ENCODE peak calls at places on chromosomes 7 and 10, in eight cellular contexts. E is upper lobe of right lung, B is esophagus squamous epithelium, W is body of pancreas, K is colonic mucosa, P is right cardiac atrium, A is MM.1S, S is OCI-LY7. N is an unnamed sample.

GRCh38 chr10:130234171-130234965 is 98.2 kb downstream of the GLRX3 start:
- DNase-seq in P (no peak), S (no peak), K (no peak), A (no peak), W (no peak), B (no peak), E (peak), N (no peak)

GRCh38 chr7:107596881-107597581 is 17.0 kb downstream of the BCAP29 start:
- DNase-seq in B (no peak), P (no peak), K (no peak), A (no peak), E (no peak), S (no peak), W (no peak), N (no peak)

GRCh38 chr7:79988642-79989041 is 146.0 kb upstream of the GNAI1 start:
- DNase-seq in W (no peak), S (no peak), P (no peak), B (no peak), K (no peak), A (no peak), E (no peak), N (no peak)

GRCh38 chr10:15106352-15107013 is 9.3 kb downstream of the RPP38 start:
- DNase-seq in S (peak), P (no peak), A (peak), E (peak), W (peak), K (peak), B (peak), N (peak)

GRCh38 chr10:48299066-48299465 is 7.4 kb upstream of the MAPK8 start:
- DNase-seq in E (no peak), W (no peak), K (no peak), B (no peak), P (no peak), S (no peak), A (no peak), N (no peak)

GRCh38 chr7:148708026-148708685 is 9.5 kb downstream of the CUL1 start:
- DNase-seq in S (no peak), P (no peak), A (peak), E (no peak), K (no peak), B (no peak), W (no peak), N (no peak)

GRCh38 chr7:127650842-127651555 is 995 bp upstream of the SND1 start:
- DNase-seq in S (no peak), K (no peak), E (no peak), P (no peak), A (peak), B (no peak), W (no peak), N (no peak)

GRCh38 chr10:131553121-131553520 is 241.6 kb upstream of the TCERG1L start:
- DNase-seq in E (no peak), S (no peak), K (no peak), P (no peak), W (no peak), B (no peak), A (no peak), N (no peak)

GRCh38 chr10:117294039-117294438 is 53.1 kb downstream of the SLC18A2 start:
- DNase-seq in E (no peak), A (no peak), B (no peak), W (no peak), P (no peak), K (no peak), S (no peak), N (no peak)

GRCh38 chr10:72332423-72333110 is 22.2 kb downstream of the DNAJB12 start:
- DNase-seq in E (no peak), B (no peak), W (no peak), A (no peak), K (no peak), S (peak), P (no peak), N (no peak)
- H3K27ac ChIP-seq in E (peak), B (peak), W (peak), A (no peak), K (peak), S (peak), P (peak), N (peak)

GRCh38 chr10:17452060-17452894 is 2.1 kb downstream of the ST8SIA6 start:
- DNase-seq in S (no peak), E (no peak), W (no peak), B (no peak), A (no peak), K (no peak), P (no peak), N (no peak)
- H3K4me3 ChIP-seq in S (no peak), E (peak), W (no peak), B (no peak), A (no peak), K (no peak), P (peak), N (no peak)

DNA sequence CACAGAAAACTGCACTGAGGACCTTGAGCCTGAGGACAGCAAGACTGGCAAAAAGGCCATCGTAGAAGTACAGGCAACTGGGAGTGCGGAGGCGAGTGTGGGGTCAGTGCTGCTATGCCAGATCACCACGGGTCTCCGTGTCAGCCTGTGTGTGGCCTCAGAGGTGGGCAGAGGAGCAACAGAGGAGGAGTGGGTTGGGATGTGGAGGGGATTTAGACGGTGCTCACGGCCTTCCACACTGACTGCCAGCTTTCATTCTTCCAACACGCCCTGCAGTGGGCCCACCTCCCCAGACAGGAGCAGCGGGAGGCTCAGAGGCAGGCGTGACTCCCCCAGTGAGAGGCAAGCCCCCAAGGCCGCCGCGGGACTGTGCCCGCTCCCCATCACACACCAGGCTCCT is 17.0 kb upstream of the ZMIZ1 start:
- DNase-seq in E (peak), S (no peak), K (peak), B (no peak), W (no peak), P (no peak), A (no peak), N (no peak)
- H3K27ac ChIP-seq in E (no peak), S (no peak), K (no peak), B (no peak), W (no peak), P (no peak), A (no peak), N (no peak)

GRCh38 chr10:6070647-6071046 is 8.5 kb upstream of the IL2RA start:
- DNase-seq in A (no peak), K (no peak), B (no peak), E (no peak), S (no peak), P (no peak), W (no peak), N (no peak)

GRCh38 chr10:6068422-6068821 is 6.3 kb upstream of the IL2RA start:
- DNase-seq in K (no peak), P (no peak), B (no peak), W (no peak), A (peak), E (no peak), S (peak), N (no peak)

GRCh38 chr10:6068006-6068405 is 5.8 kb upstream of the IL2RA start:
- DNase-seq in K (no peak), B (no peak), A (no peak), W (no peak), E (no peak), P (no peak), S (no peak), N (no peak)

GRCh38 chr10:6067457-6067856 is 5.3 kb upstream of the IL2RA start:
- DNase-seq in W (no peak), E (no peak), B (no peak), P (no peak), S (no peak), A (no peak), K (no peak), N (no peak)

DNA sequence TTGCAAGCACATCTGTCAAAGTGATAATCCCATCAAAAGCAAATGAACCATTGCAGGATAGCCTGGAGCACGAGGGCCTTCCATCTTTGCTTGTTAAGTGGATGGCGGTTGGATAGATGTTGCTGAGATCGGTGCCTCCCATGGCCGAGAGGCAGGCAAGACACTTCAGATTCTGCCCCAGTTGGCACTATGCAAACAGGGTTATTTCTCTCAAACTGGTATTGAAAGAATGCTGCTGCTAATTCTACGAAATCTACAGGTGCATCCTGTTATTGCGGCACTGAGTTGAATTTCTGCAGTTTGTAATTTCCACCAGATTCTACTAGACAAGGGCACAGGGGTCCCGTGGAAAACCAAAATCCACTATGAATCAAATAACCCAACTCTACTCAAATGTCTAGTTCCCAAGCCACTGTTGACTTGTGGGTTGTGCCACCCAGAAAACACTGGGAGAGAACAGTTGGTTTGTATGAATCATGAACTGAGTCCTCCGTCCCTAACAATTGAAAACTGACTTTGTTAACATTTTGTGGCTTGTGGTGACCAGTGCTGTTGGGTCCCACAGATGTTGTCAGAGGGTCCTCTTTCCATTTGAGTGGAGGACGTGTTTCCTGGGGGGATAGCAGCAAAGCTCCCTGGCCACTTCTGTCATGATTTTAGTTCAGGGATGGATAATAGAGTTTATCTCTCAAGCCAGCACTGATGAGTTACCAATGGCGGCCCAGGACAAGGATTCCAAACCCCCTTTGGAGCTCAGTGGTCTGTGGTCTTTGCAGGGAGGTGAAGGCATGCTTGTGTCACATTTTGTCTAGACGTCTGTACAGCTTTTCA is 7.1 kb upstream of the IL2RA start:
- DNase-seq in K (no peak), S (peak), A (peak), B (no peak), W (no peak), E (no peak), P (no peak), N (no peak)
- H3K4me3 ChIP-seq in K (no peak), S (peak), A (no peak), B (no peak), W (no peak), E (no peak), P (no peak), N (peak)

GRCh38 chr10:103734731-103735130 is 120.6 kb downstream of the SH3PXD2A start:
- DNase-seq in E (no peak), K (no peak), B (no peak), S (no peak), A (no peak), P (peak), W (no peak), N (no peak)

GRCh38 chr10:103733002-103733419 is 122.4 kb downstream of the SH3PXD2A start:
- DNase-seq in K (no peak), S (no peak), A (no peak), E (no peak), P (no peak), W (no peak), B (no peak), N (no peak)

GRCh38 chr10:103737735-103738367 is 117.5 kb downstream of the SH3PXD2A start:
- DNase-seq in K (no peak), B (no peak), S (no peak), E (no peak), A (no peak), P (no peak), W (no peak), N (no peak)

GRCh38 chr10:103736763-103737162 is 118.6 kb downstream of the SH3PXD2A start:
- DNase-seq in A (no peak), P (no peak), S (peak), E (no peak), W (no peak), K (no peak), B (no peak), N (no peak)

GRCh38 chr10:103736044-103736443 is 119.3 kb downstream of the SH3PXD2A start:
- DNase-seq in A (no peak), E (no peak), K (no peak), B (no peak), W (no peak), P (no peak), S (no peak), N (no peak)
- H3K27ac ChIP-seq in A (no peak), E (no peak), K (no peak), B (peak), W (no peak), P (no peak), S (no peak), N (no peak)

DNA sequence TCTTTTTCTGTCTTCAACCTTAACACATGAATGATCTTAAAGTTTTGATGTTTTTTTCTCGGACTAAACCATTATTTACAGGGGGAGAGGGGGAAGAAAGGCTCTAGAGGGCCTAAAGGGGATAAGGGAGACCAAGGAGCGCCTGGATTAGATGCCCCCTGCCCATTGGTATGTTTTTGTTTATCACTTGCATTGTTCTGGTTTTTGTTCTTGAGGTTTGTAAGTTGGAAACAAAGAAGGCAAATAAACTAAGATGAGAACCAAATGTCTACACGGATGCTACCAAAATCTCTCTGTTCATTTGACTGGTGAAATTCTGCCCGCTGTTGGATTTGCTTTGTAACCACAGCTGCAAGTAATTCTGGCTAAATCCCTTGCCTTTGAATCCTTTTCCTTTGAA is 99.8 kb upstream of the MACROH2A2 start:
- DNase-seq in E (no peak), S (peak), W (no peak), P (no peak), A (no peak), B (no peak), K (no peak), N (no peak)
- H3K4me3 ChIP-seq in E (no peak), S (no peak), W (no peak), P (no peak), A (no peak), B (no peak), K (no peak), N (no peak)

GRCh38 chr10:128579280-128579679 is 453.1 kb upstream of the MKI67 start:
- DNase-seq in K (no peak), S (no peak), P (no peak), E (no peak), W (no peak), B (no peak), A (no peak), N (no peak)
- H3K27ac ChIP-seq in K (no peak), S (no peak), P (no peak), E (no peak), W (no peak), B (no peak), A (no peak), N (no peak)

GRCh38 chr7:27871086-27871485 is 131.1 kb downstream of the TAX1BP1 start:
- DNase-seq in W (no peak), P (no peak), B (no peak), E (no peak), S (no peak), A (no peak), K (no peak), N (no peak)
- H3K4me3 ChIP-seq in W (no peak), P (no peak), B (no peak), E (no peak), S (no peak), A (no peak), K (no peak), N (no peak)

GRCh38 chr7:22718911-22719420 is 8.0 kb upstream of the IL6 start:
- DNase-seq in S (no peak), B (no peak), E (no peak), W (no peak), K (no peak), A (no peak), P (no peak), N (no peak)
- H3K27ac ChIP-seq in S (no peak), B (no peak), E (no peak), W (no peak), K (no peak), A (no peak), P (no peak), N (no peak)

DNA sequence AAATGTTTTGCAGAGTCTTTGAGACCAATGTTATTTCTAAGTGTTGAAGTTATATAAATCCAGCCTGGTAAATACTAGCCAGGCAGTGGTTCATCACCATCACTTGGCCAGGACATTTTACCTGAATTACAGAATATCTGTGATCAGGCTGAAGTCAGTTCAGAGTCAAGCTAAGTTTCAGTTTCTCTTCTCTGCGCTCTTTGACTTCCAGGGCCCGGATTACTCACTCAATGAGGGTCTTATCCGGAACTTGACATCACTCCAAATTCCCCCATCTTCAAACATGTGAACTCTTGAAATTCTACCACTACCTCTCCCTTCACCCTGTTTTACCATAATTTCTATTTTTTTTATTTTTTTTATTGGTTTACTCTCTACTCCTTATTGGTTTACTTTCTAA is 36.6 kb upstream of the CCAR1 start:
- DNase-seq in K (no peak), P (no peak), S (no peak), B (no peak), A (peak), W (no peak), E (no peak), N (no peak)
- H3K4me3 ChIP-seq in K (no peak), P (no peak), S (no peak), B (no peak), A (peak), W (no peak), E (no peak), N (peak)

N was measured in effector memory CD4-positive, alpha-beta T cell.